ENCODE peak calls at places on chromosomes 7 and 10, in seven cellular contexts. H is IMR-90, O is A549, F is H1, Q is GM12878, J is SK-N-SH, K is HepG2. B is an unnamed sample.

GRCh38 chr7:22601812-22602568 is 102.0 kb upstream of the STEAP1B start:
- DNase-seq in H (peak; percentile 85), O (no peak), F (no peak), Q (no peak), J (no peak), K (no peak), B (no peak)

GRCh38 chr7:23471090-23471859 is 984 bp upstream of the IGF2BP3 start:
- DNase-seq in H (peak; percentile 68), O (peak; percentile 92), F (no peak), Q (no peak), J (peak; percentile 93), K (peak; percentile 83), B (peak; percentile 82)

GRCh38 chr7:16627236-16627635 is 18.3 kb downstream of the ANKMY2 start:
- DNase-seq in H (peak; percentile 59), O (no peak), F (no peak), Q (no peak), J (no peak), K (no peak), B (no peak)

GRCh38 chr7:108086546-108086945 is 43.6 kb downstream of the LAMB4 start:
- DNase-seq in H (no peak), O (no peak), F (no peak), Q (no peak), J (no peak), K (no peak), B (no peak)

GRCh38 chr7:13117103-13117502 is 429.7 kb downstream of the ARL4A start:
- DNase-seq in H (peak; percentile 37), O (peak; percentile 29), F (no peak), Q (no peak), J (no peak), K (peak; percentile 35), B (peak; percentile 22)

GRCh38 chr10:42962120-42962901 is 114.6 kb upstream of the RET start:
- DNase-seq in H (no peak), O (no peak), F (no peak), Q (no peak), J (peak; percentile 74), K (no peak), B (no peak)

GRCh38 chr7:2483495-2483894 is 7.3 kb upstream of the GRIFIN start:
- DNase-seq in H (no peak), O (no peak), F (no peak), Q (no peak), J (peak; percentile 87), K (no peak), B (no peak)

GRCh38 chr10:30183076-30183402 is 123.7 kb upstream of the JCAD start:
- DNase-seq in H (no peak), O (no peak), F (no peak), Q (no peak), J (no peak), K (no peak), B (no peak)

GRCh38 chr10:91694170-91694794 is 61.4 kb upstream of the PPP1R3C start:
- DNase-seq in H (peak; percentile 51), O (peak; percentile 58), F (no peak), Q (no peak), J (peak; percentile 47), K (peak; percentile 38), B (peak; percentile 42)

GRCh38 chr10:89963446-89964102 is 262.2 kb downstream of the KIF20B start:
- DNase-seq in H (no peak), O (no peak), F (no peak), Q (no peak), J (no peak), K (no peak), B (no peak)
- TF ChIP-seq RFX5 in H (no peak), O (no peak), F (no peak), Q (no peak), J (no peak), K (no peak), B (no peak)

GRCh38 chr7:18552311-18552916 is 56.9 kb downstream of the HDAC9 start:
- DNase-seq in H (peak; percentile 38), O (no peak), F (no peak), Q (no peak), J (no peak), K (no peak), B (no peak)
- TF ChIP-seq RFX5 in H (no peak), O (no peak), F (no peak), Q (no peak), J (no peak), K (no peak), B (no peak)

GRCh38 chr7:28293529-28293835 is 112.9 kb upstream of the JAZF1 start:
- DNase-seq in H (no peak), O (no peak), F (no peak), Q (no peak), J (no peak), K (no peak), B (no peak)
- TF ChIP-seq RFX5 in H (no peak), O (no peak), F (no peak), Q (no peak), J (no peak), K (no peak), B (no peak)

GRCh38 chr7:28955356-28955722 is 2.8 kb downstream of the TRIL start:
- DNase-seq in H (no peak), O (no peak), F (no peak), Q (no peak), J (no peak), K (no peak), B (no peak)

GRCh38 chr7:28957064-28957821 is 887 bp downstream of the TRIL start:
- DNase-seq in H (no peak), O (no peak), F (no peak), Q (no peak), J (peak; percentile 67), K (no peak), B (no peak)

GRCh38 chr7:28956608-28957063 is 1.5 kb downstream of the TRIL start:
- DNase-seq in H (peak; percentile 5), O (peak; percentile 33), F (no peak), Q (no peak), J (peak; percentile 95), K (peak; percentile 48), B (no peak)

GRCh38 chr7:28954936-28955335 is 3.2 kb downstream of the TRIL start:
- DNase-seq in H (no peak), O (no peak), F (no peak), Q (no peak), J (no peak), K (no peak), B (no peak)

GRCh38 chr7:28955723-28956607 is 2.2 kb downstream of the TRIL start:
- DNase-seq in H (peak; percentile 4), O (peak; percentile 33), F (no peak), Q (no peak), J (peak; percentile 87), K (peak; percentile 72), B (no peak)
- TF ChIP-seq RFX5 in H (no peak), O (no peak), F (no peak), Q (no peak), J (no peak), K (no peak), B (no peak)

DNA sequence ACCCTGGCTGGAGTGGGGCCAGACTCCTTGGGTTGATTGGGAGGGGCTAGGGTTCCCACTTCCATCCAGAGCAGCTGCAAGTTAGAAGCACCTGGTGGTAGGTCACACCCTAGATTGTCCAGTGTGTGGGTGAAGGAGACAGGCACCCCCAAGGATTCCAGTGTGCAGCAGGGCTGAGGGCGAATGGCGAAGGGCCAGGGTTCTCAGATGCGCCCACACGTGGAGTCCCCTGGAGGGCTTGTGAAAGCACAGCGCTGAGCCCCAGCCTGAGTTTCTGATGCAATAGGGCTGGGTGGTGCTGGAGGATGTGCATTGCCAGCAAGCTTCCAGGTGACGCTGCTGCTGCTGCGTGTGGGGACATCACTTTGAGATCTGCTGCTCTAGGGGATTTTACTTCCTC is 25.4 kb downstream of the TBATA start:
- DNase-seq in H (no peak), O (peak; percentile 29), F (no peak), Q (no peak), J (no peak), K (no peak), B (no peak)
- TF ChIP-seq RFX5 in H (no peak), O (no peak), F (no peak), Q (no peak), J (no peak), K (no peak), B (no peak)

GRCh38 chr7:106737202-106737562 is 76.2 kb upstream of the CCDC71L start:
- DNase-seq in H (peak; percentile 63), O (peak; percentile 9), F (no peak), Q (no peak), J (no peak), K (no peak), B (no peak)
- TF ChIP-seq RFX5 in H (no peak), O (no peak), F (no peak), Q (no peak), J (no peak), K (no peak), B (no peak)

DNA sequence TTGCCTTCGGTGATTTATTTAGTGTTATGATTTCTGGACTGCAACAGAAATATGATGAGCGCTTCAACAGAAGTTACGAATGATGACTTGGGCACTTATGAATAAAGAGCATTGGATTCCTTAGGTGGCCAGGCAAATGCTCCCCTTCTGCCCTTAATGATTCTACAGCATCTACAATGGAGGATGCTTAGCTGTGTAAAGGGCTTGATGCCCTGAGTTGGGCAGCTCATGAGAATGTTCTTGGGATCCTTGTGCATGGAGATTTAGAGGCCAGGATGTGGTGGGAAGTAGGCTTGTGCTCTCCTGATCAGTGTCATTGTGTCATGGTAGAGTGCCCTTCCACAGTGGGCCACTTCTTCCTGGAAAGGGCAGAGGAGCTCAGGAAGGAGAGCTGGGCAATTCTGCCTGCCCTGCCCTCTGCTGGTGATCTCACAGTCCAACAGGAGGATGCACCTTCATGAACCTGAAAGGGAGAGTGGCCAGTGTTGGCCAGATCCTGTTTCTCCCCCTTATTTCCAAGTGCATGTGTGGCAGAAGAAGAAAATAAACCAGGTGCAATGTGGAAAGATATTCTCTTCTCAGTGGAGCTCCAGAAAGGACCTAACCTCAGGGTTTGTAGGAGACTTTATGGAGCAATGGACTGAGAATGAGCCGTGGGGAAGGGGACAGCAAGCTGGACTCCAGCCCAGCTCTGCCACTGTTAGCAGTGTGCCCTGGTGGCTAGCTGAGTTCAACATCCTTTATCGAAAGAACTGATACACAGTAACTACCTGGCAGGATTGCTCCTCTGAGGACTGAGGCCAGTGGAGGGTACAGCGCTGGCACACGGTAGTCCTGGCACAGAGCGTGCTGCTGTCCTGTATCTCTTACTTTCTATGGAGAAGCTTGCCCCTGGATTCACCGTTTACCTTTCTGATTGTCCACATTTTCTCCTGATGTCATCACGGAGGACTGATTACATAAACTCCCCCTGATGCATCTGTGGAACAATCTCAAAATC is 182.9 kb downstream of the BMPER start:
- DNase-seq in H (peak; percentile 40), O (peak; percentile 62), F (peak; percentile 39), Q (no peak), J (peak; percentile 37), K (peak; percentile 16), B (no peak)
- TF ChIP-seq RFX5 in H (no peak), O (no peak), F (no peak), Q (no peak), J (no peak), K (no peak), B (no peak)